ENCODE peak calls at places on chromosomes 2 and 18, in ten cellular contexts. One of them, this sample, is unnamed.

GRCh38 chr18:58290059-58290747 is 246.2 kb downstream of the NEDD4L start:
- DNase-seq in caudate nucleus: no peak
- DNase-seq in ovary: no peak
- DNase-seq in stimulated activated naive B cell treated with anti-CD40 and anti-IgM and Interleukin-4, amounts not matched to agents 10 μg/mL and 1 μg/mL and 100 μg/mL, for 72 hours: no peak
- DNase-seq in Calu3: no peak
- DNase-seq in EL: peak; percentile 47
- DNase-seq in endothelial cell: no peak
- DNase-seq in fibroblast of lung: peak; percentile 65
- DNase-seq in stimulated activated CD8-positive, alpha-beta memory T cell treated with anti-CD3 and anti-CD28 coated beads, Interleukin-12 subunit alpha, Interleukin-12 subunit beta, amount 100 ng/mL, for 1 hour: no peak
- DNase-seq in stimulated activated CD4-positive, alpha-beta T cell treated with anti-CD3 and anti-CD28 coated beads, Interleukin-4, amount 100 ng/mL, for 24 hours: no peak
- DNase-seq in this sample: no peak

GRCh38 chr2:68031546-68032160 is 31.2 kb downstream of the C1D start:
- DNase-seq in caudate nucleus: no peak
- DNase-seq in ovary: no peak
- DNase-seq in stimulated activated naive B cell treated with anti-CD40 and anti-IgM and Interleukin-4, amounts not matched to agents 10 μg/mL and 1 μg/mL and 100 μg/mL, for 72 hours: no peak
- DNase-seq in Calu3: peak; percentile 29
- DNase-seq in EL: peak; percentile 74
- DNase-seq in endothelial cell: no peak
- DNase-seq in fibroblast of lung: peak; percentile 78
- DNase-seq in stimulated activated CD8-positive, alpha-beta memory T cell treated with anti-CD3 and anti-CD28 coated beads, Interleukin-12 subunit alpha, Interleukin-12 subunit beta, amount 100 ng/mL, for 1 hour: no peak
- DNase-seq in stimulated activated CD4-positive, alpha-beta T cell treated with anti-CD3 and anti-CD28 coated beads, Interleukin-4, amount 100 ng/mL, for 24 hours: no peak
- DNase-seq in this sample: no peak

GRCh38 chr2:46162329-46162870 is 134.8 kb upstream of the EPAS1 start:
- DNase-seq in caudate nucleus: no peak
- DNase-seq in ovary: no peak
- DNase-seq in stimulated activated naive B cell treated with anti-CD40 and anti-IgM and Interleukin-4, amounts not matched to agents 10 μg/mL and 1 μg/mL and 100 μg/mL, for 72 hours: no peak
- DNase-seq in Calu3: no peak
- DNase-seq in EL: no peak
- DNase-seq in endothelial cell: no peak
- DNase-seq in fibroblast of lung: no peak
- DNase-seq in stimulated activated CD8-positive, alpha-beta memory T cell treated with anti-CD3 and anti-CD28 coated beads, Interleukin-12 subunit alpha, Interleukin-12 subunit beta, amount 100 ng/mL, for 1 hour: no peak
- DNase-seq in stimulated activated CD4-positive, alpha-beta T cell treated with anti-CD3 and anti-CD28 coated beads, Interleukin-4, amount 100 ng/mL, for 24 hours: no peak
- DNase-seq in this sample: no peak

GRCh38 chr2:26846881-26847662 is 860 bp upstream of the DPYSL5 start:
- DNase-seq in caudate nucleus: no peak
- DNase-seq in ovary: no peak
- DNase-seq in stimulated activated naive B cell treated with anti-CD40 and anti-IgM and Interleukin-4, amounts not matched to agents 10 μg/mL and 1 μg/mL and 100 μg/mL, for 72 hours: no peak
- DNase-seq in Calu3: no peak
- DNase-seq in EL: no peak
- DNase-seq in endothelial cell: no peak
- DNase-seq in fibroblast of lung: no peak
- DNase-seq in stimulated activated CD8-positive, alpha-beta memory T cell treated with anti-CD3 and anti-CD28 coated beads, Interleukin-12 subunit alpha, Interleukin-12 subunit beta, amount 100 ng/mL, for 1 hour: no peak
- DNase-seq in stimulated activated CD4-positive, alpha-beta T cell treated with anti-CD3 and anti-CD28 coated beads, Interleukin-4, amount 100 ng/mL, for 24 hours: no peak
- DNase-seq in this sample: no peak

GRCh38 chr2:46955764-46956163 is 40.2 kb upstream of the MCFD2 start:
- DNase-seq in caudate nucleus: no peak
- DNase-seq in ovary: no peak
- DNase-seq in stimulated activated naive B cell treated with anti-CD40 and anti-IgM and Interleukin-4, amounts not matched to agents 10 μg/mL and 1 μg/mL and 100 μg/mL, for 72 hours: no peak
- DNase-seq in Calu3: no peak
- DNase-seq in EL: no peak
- DNase-seq in endothelial cell: no peak
- DNase-seq in fibroblast of lung: no peak
- DNase-seq in stimulated activated CD8-positive, alpha-beta memory T cell treated with anti-CD3 and anti-CD28 coated beads, Interleukin-12 subunit alpha, Interleukin-12 subunit beta, amount 100 ng/mL, for 1 hour: no peak
- DNase-seq in stimulated activated CD4-positive, alpha-beta T cell treated with anti-CD3 and anti-CD28 coated beads, Interleukin-4, amount 100 ng/mL, for 24 hours: no peak
- DNase-seq in this sample: no peak

GRCh38 chr2:33529771-33530481 is 53.5 kb downstream of the RASGRP3 start:
- DNase-seq in caudate nucleus: no peak
- DNase-seq in ovary: no peak
- DNase-seq in stimulated activated naive B cell treated with anti-CD40 and anti-IgM and Interleukin-4, amounts not matched to agents 10 μg/mL and 1 μg/mL and 100 μg/mL, for 72 hours: no peak
- DNase-seq in Calu3: no peak
- DNase-seq in EL: peak; percentile 98
- DNase-seq in endothelial cell: no peak
- DNase-seq in fibroblast of lung: peak; percentile 85
- DNase-seq in stimulated activated CD8-positive, alpha-beta memory T cell treated with anti-CD3 and anti-CD28 coated beads, Interleukin-12 subunit alpha, Interleukin-12 subunit beta, amount 100 ng/mL, for 1 hour: no peak
- DNase-seq in stimulated activated CD4-positive, alpha-beta T cell treated with anti-CD3 and anti-CD28 coated beads, Interleukin-4, amount 100 ng/mL, for 24 hours: no peak
- DNase-seq in this sample: no peak

GRCh38 chr2:122864728-122865127 is 1109.3 kb downstream of the TSN start:
- DNase-seq in caudate nucleus: no peak
- DNase-seq in ovary: no peak
- DNase-seq in stimulated activated naive B cell treated with anti-CD40 and anti-IgM and Interleukin-4, amounts not matched to agents 10 μg/mL and 1 μg/mL and 100 μg/mL, for 72 hours: no peak
- DNase-seq in Calu3: no peak
- DNase-seq in EL: no peak
- DNase-seq in endothelial cell: no peak
- DNase-seq in fibroblast of lung: no peak
- DNase-seq in stimulated activated CD8-positive, alpha-beta memory T cell treated with anti-CD3 and anti-CD28 coated beads, Interleukin-12 subunit alpha, Interleukin-12 subunit beta, amount 100 ng/mL, for 1 hour: no peak
- DNase-seq in stimulated activated CD4-positive, alpha-beta T cell treated with anti-CD3 and anti-CD28 coated beads, Interleukin-4, amount 100 ng/mL, for 24 hours: no peak
- DNase-seq in this sample: no peak

GRCh38 chr2:226794751-226795171 is 4.9 kb downstream of the IRS1 start:
- DNase-seq in caudate nucleus: no peak
- DNase-seq in ovary: no peak
- DNase-seq in stimulated activated naive B cell treated with anti-CD40 and anti-IgM and Interleukin-4, amounts not matched to agents 10 μg/mL and 1 μg/mL and 100 μg/mL, for 72 hours: no peak
- DNase-seq in Calu3: no peak
- DNase-seq in EL: peak; percentile 80
- DNase-seq in endothelial cell: no peak
- DNase-seq in fibroblast of lung: peak; percentile 90
- DNase-seq in stimulated activated CD8-positive, alpha-beta memory T cell treated with anti-CD3 and anti-CD28 coated beads, Interleukin-12 subunit alpha, Interleukin-12 subunit beta, amount 100 ng/mL, for 1 hour: no peak
- DNase-seq in stimulated activated CD4-positive, alpha-beta T cell treated with anti-CD3 and anti-CD28 coated beads, Interleukin-4, amount 100 ng/mL, for 24 hours: no peak
- DNase-seq in this sample: peak; percentile 38

GRCh38 chr18:36772339-36772738 is 56.5 kb downstream of the TPGS2 start:
- DNase-seq in caudate nucleus: no peak
- DNase-seq in ovary: no peak
- DNase-seq in stimulated activated naive B cell treated with anti-CD40 and anti-IgM and Interleukin-4, amounts not matched to agents 10 μg/mL and 1 μg/mL and 100 μg/mL, for 72 hours: no peak
- DNase-seq in Calu3: no peak
- DNase-seq in EL: peak; percentile 44
- DNase-seq in endothelial cell: no peak
- DNase-seq in fibroblast of lung: no peak
- DNase-seq in stimulated activated CD8-positive, alpha-beta memory T cell treated with anti-CD3 and anti-CD28 coated beads, Interleukin-12 subunit alpha, Interleukin-12 subunit beta, amount 100 ng/mL, for 1 hour: no peak
- DNase-seq in stimulated activated CD4-positive, alpha-beta T cell treated with anti-CD3 and anti-CD28 coated beads, Interleukin-4, amount 100 ng/mL, for 24 hours: no peak
- DNase-seq in this sample: no peak

GRCh38 chr18:2818281-2818680 is 28.5 kb upstream of the EMILIN2 start:
- DNase-seq in caudate nucleus: no peak
- DNase-seq in ovary: no peak
- DNase-seq in stimulated activated naive B cell treated with anti-CD40 and anti-IgM and Interleukin-4, amounts not matched to agents 10 μg/mL and 1 μg/mL and 100 μg/mL, for 72 hours: no peak
- DNase-seq in Calu3: no peak
- DNase-seq in EL: no peak
- DNase-seq in endothelial cell: no peak
- DNase-seq in fibroblast of lung: no peak
- DNase-seq in stimulated activated CD8-positive, alpha-beta memory T cell treated with anti-CD3 and anti-CD28 coated beads, Interleukin-12 subunit alpha, Interleukin-12 subunit beta, amount 100 ng/mL, for 1 hour: no peak
- DNase-seq in stimulated activated CD4-positive, alpha-beta T cell treated with anti-CD3 and anti-CD28 coated beads, Interleukin-4, amount 100 ng/mL, for 24 hours: no peak
- DNase-seq in this sample: no peak

GRCh38 chr2:29615183-29615582 is 306.2 kb downstream of the ALK start:
- DNase-seq in caudate nucleus: no peak
- DNase-seq in ovary: no peak
- DNase-seq in stimulated activated naive B cell treated with anti-CD40 and anti-IgM and Interleukin-4, amounts not matched to agents 10 μg/mL and 1 μg/mL and 100 μg/mL, for 72 hours: no peak
- DNase-seq in Calu3: no peak
- DNase-seq in EL: no peak
- DNase-seq in endothelial cell: no peak
- DNase-seq in fibroblast of lung: no peak
- DNase-seq in stimulated activated CD8-positive, alpha-beta memory T cell treated with anti-CD3 and anti-CD28 coated beads, Interleukin-12 subunit alpha, Interleukin-12 subunit beta, amount 100 ng/mL, for 1 hour: no peak
- DNase-seq in stimulated activated CD4-positive, alpha-beta T cell treated with anti-CD3 and anti-CD28 coated beads, Interleukin-4, amount 100 ng/mL, for 24 hours: no peak
- DNase-seq in this sample: no peak